ENCODE peak calls at places on chromosomes 13 and 19, in ten cellular contexts. B, C, Q, L, K, P, G, F, J and A are unnamed samples.

GRCh38 chr13:25171517-25172302 is at the start of gene AMER2:
- DNase-seq in B (no peak), C (peak), Q (peak), L (no peak), K (peak), P (no peak), G (peak), F (no peak), J (no peak), A (peak)

GRCh38 chr13:34420975-34421719 is 520.9 kb upstream of the NBEA start:
- DNase-seq in B (no peak), C (peak), Q (no peak), L (no peak), K (no peak), P (no peak), G (no peak), F (no peak), J (no peak), A (no peak)

GRCh38 chr19:19402656-19403372 is 2.7 kb upstream of the GATAD2A start:
- DNase-seq in B (no peak), C (no peak), Q (peak), L (no peak), K (no peak), P (no peak), G (no peak), F (no peak), J (no peak), A (no peak)

GRCh38 chr19:56839665-56840451 is 668 bp downstream of the PEG3 start:
- DNase-seq in B (peak), C (no peak), Q (peak), L (no peak), K (no peak), P (no peak), G (no peak), F (no peak), J (peak), A (peak)

GRCh38 chr13:112712451-112712881 is 22.6 kb downstream of the ATP11A start:
- DNase-seq in B (no peak), C (no peak), Q (no peak), L (no peak), K (no peak), P (no peak), G (no peak), F (no peak), J (no peak), A (no peak)

GRCh38 chr13:96636310-96636709 is 358.0 kb downstream of the OXGR1 start:
- DNase-seq in B (no peak), C (no peak), Q (peak), L (no peak), K (no peak), P (no peak), G (no peak), F (no peak), J (no peak), A (no peak)

GRCh38 chr19:53977429-53977990 is 13.9 kb upstream of the CACNG6 start:
- DNase-seq in B (peak), C (peak), Q (peak), L (peak), K (peak), P (peak), G (peak), F (peak), J (peak), A (peak)

GRCh38 chr13:88707652-88708051 is 1036.5 kb downstream of the SLITRK5 start:
- DNase-seq in B (no peak), C (no peak), Q (no peak), L (no peak), K (no peak), P (no peak), G (no peak), F (no peak), J (no peak), A (no peak)

GRCh38 chr19:7522923-7523667 is 671 bp downstream of the MCOLN1 start:
- DNase-seq in B (peak), C (no peak), Q (peak), L (no peak), K (no peak), P (no peak), G (no peak), F (no peak), J (no peak), A (no peak)

GRCh38 chr13:28349371-28349770 is 145.6 kb downstream of the FLT1 start:
- DNase-seq in B (no peak), C (no peak), Q (no peak), L (no peak), K (no peak), P (no peak), G (no peak), F (no peak), J (no peak), A (peak)

GRCh38 chr13:73224708-73225107 is 165.9 kb downstream of the KLF5 start:
- DNase-seq in B (no peak), C (no peak), Q (peak), L (no peak), K (no peak), P (no peak), G (no peak), F (no peak), J (peak), A (no peak)

GRCh38 chr19:28943651-28944050 is 269.3 kb downstream of the UQCRFS1 start:
- DNase-seq in B (no peak), C (peak), Q (no peak), L (no peak), K (no peak), P (no peak), G (no peak), F (no peak), J (no peak), A (peak)

GRCh38 chr13:109131698-109132257 is 502.4 kb downstream of the MYO16 start:
- DNase-seq in B (peak), C (peak), Q (no peak), L (no peak), K (no peak), P (no peak), G (no peak), F (no peak), J (no peak), A (peak)

GRCh38 chr13:94195715-94196114 is 283.8 kb downstream of the DCT start:
- DNase-seq in B (peak), C (no peak), Q (peak), L (no peak), K (no peak), P (peak), G (no peak), F (no peak), J (peak), A (no peak)

GRCh38 chr19:36627057-36627456 is 21.9 kb downstream of the ZNF382 start:
- DNase-seq in B (no peak), C (no peak), Q (no peak), L (no peak), K (no peak), P (no peak), G (no peak), F (no peak), J (no peak), A (peak)

GRCh38 chr13:27044837-27045570 is 126.6 kb downstream of the USP12 start:
- DNase-seq in B (no peak), C (no peak), Q (no peak), L (no peak), K (no peak), P (no peak), G (no peak), F (no peak), J (no peak), A (no peak)

GRCh38 chr13:68027311-68027710 is 797.2 kb upstream of the PCDH9 start:
- DNase-seq in B (no peak), C (no peak), Q (no peak), L (no peak), K (no peak), P (no peak), G (no peak), F (no peak), J (no peak), A (no peak)

GRCh38 chr13:114024603-114025431 is 50.9 kb upstream of the C13orf46 start:
- DNase-seq in B (no peak), C (no peak), Q (no peak), L (no peak), K (no peak), P (no peak), G (no peak), F (no peak), J (no peak), A (no peak)

GRCh38 chr13:25232937-25233515 is 54.3 kb downstream of the MTMR6 start:
- DNase-seq in B (peak), C (peak), Q (peak), L (no peak), K (no peak), P (no peak), G (no peak), F (no peak), J (no peak), A (peak)

GRCh38 chr13:94122300-94122699 is 357.2 kb downstream of the DCT start:
- DNase-seq in B (no peak), C (no peak), Q (no peak), L (no peak), K (no peak), P (no peak), G (no peak), F (no peak), J (no peak), A (no peak)

GRCh38 chr19:15422311-15423075 is 3.7 kb upstream of the AKAP8L start:
- DNase-seq in B (no peak), C (no peak), Q (no peak), L (no peak), K (no peak), P (no peak), G (no peak), F (no peak), J (no peak), A (no peak)

GRCh38 chr19:21750586-21751128 is 16.7 kb downstream of the ZNF100 start:
- DNase-seq in B (no peak), C (no peak), Q (no peak), L (no peak), K (no peak), P (no peak), G (no peak), F (no peak), J (no peak), A (no peak)

GRCh38 chr13:106471957-106472543 is 63.4 kb downstream of the EFNB2 start:
- DNase-seq in B (peak), C (peak), Q (peak), L (no peak), K (peak), P (no peak), G (no peak), F (no peak), J (peak), A (peak)

GRCh38 chr13:20824762-20825161 is 51.0 kb upstream of the EEF1AKMT1 start:
- DNase-seq in B (no peak), C (peak), Q (peak), L (no peak), K (no peak), P (no peak), G (no peak), F (no peak), J (no peak), A (no peak)

GRCh38 chr13:31009166-31009565 is 76.7 kb downstream of the TEX26 start:
- DNase-seq in B (peak), C (no peak), Q (peak), L (no peak), K (no peak), P (no peak), G (no peak), F (no peak), J (no peak), A (no peak)

GRCh38 chr19:4523306-4524110 is 5.2 kb upstream of the PLIN4 start:
- DNase-seq in B (peak), C (peak), Q (peak), L (no peak), K (no peak), P (no peak), G (peak), F (no peak), J (no peak), A (peak)

GRCh38 chr19:40583283-40583682 is 6.6 kb downstream of the SHKBP1 start:
- DNase-seq in B (no peak), C (no peak), Q (no peak), L (no peak), K (no peak), P (no peak), G (no peak), F (no peak), J (no peak), A (no peak)

GRCh38 chr19:45125975-45126493 is 33.1 kb downstream of the PPP1R37 start:
- DNase-seq in B (peak), C (peak), Q (peak), L (peak), K (peak), P (peak), G (peak), F (peak), J (no peak), A (peak)

GRCh38 chr13:24737042-24737441 is 26.9 kb upstream of the RNF17 start:
- DNase-seq in B (no peak), C (peak), Q (no peak), L (no peak), K (no peak), P (no peak), G (no peak), F (no peak), J (no peak), A (peak)

GRCh38 chr19:56712609-56713008 is 41.1 kb upstream of the ZNF835 start:
- DNase-seq in B (no peak), C (no peak), Q (no peak), L (no peak), K (no peak), P (no peak), G (no peak), F (no peak), J (no peak), A (peak)

GRCh38 chr19:51394045-51394836 is 3.9 kb upstream of the C19orf84 start:
- DNase-seq in B (peak), C (peak), Q (peak), L (peak), K (peak), P (no peak), G (peak), F (peak), J (peak), A (peak)